ENCODE peak calls at places on chromosomes 2 and 18, in four cellular contexts. U is Calu3; T is stimulated activated naive B cell treated with anti-CD40 and anti-IgM and Interleukin-4, amounts not matched to agents 10 μg/mL and 1 μg/mL and 100 μg/mL, for 72 hours; G is left colon. Y is an unnamed sample.

GRCh38 chr2:199465988-199466703 is 8.4 kb upstream of the SATB2 start:
- DNase-seq in U (no peak), T (no peak), G (no peak), Y (no peak)

GRCh38 chr18:61753373-61753772 is 139.4 kb downstream of the RNF152 start:
- DNase-seq in U (no peak), G (no peak), T (no peak), Y (no peak)

GRCh38 chr2:28142403-28142802 is 250.3 kb upstream of the FOSL2 start:
- DNase-seq in T (no peak), U (no peak), G (no peak), Y (no peak)

GRCh38 chr2:119693967-119694366 is 15.0 kb downstream of the TMEM177 start:
- DNase-seq in U (no peak), G (no peak), T (no peak), Y (no peak)

GRCh38 chr2:54572636-54573531 is 116.8 kb downstream of the SPTBN1 start:
- DNase-seq in G (no peak), U (no peak), T (no peak), Y (no peak)

GRCh38 chr2:9001229-9001628 is 2.3 kb downstream of the MBOAT2 start:
- DNase-seq in G (peak), U (peak), T (no peak), Y (no peak)

GRCh38 chr2:27407798-27408491 is 1.4 kb downstream of the PPM1G start:
- DNase-seq in T (no peak), G (no peak), U (peak), Y (no peak)

GRCh38 chr2:150548527-150548926 is 61.1 kb upstream of the RND3 start:
- DNase-seq in U (no peak), G (no peak), T (no peak), Y (no peak)

GRCh38 chr2:159558479-159558878 is 57.9 kb downstream of the BAZ2B start:
- DNase-seq in U (no peak), G (no peak), T (no peak), Y (no peak)

GRCh38 chr2:212176151-212176550 is 362.5 kb downstream of the ERBB4 start:
- DNase-seq in G (no peak), T (no peak), U (no peak), Y (no peak)

GRCh38 chr18:50819727-50820378 is at the start of gene MRO:
- DNase-seq in U (peak), G (peak), T (peak), Y (peak)

GRCh38 chr2:230441188-230441897 is 25.3 kb downstream of the SP100 start:
- DNase-seq in U (no peak), T (no peak), G (no peak), Y (no peak)

GRCh38 chr2:33491685-33492084 is 15.2 kb downstream of the RASGRP3 start:
- DNase-seq in T (no peak), G (no peak), U (no peak), Y (no peak)

GRCh38 chr2:117832905-117833613 is 18.6 kb downstream of the DDX18 start:
- DNase-seq in U (no peak), G (no peak), T (no peak), Y (no peak)

GRCh38 chr2:101818531-101819451 is 121.3 kb downstream of the MAP4K4 start:
- DNase-seq in T (no peak), G (no peak), U (no peak), Y (no peak)

GRCh38 chr2:1400943-1401735 is 12.1 kb upstream of the TPO start:
- DNase-seq in T (peak), G (no peak), U (no peak), Y (no peak)

GRCh38 chr2:2799151-2799697 is 468.1 kb upstream of the MYT1L start:
- DNase-seq in T (no peak), U (no peak), G (no peak), Y (no peak)

GRCh38 chr2:44479127-44479887 is 117.6 kb downstream of the CAMKMT start:
- DNase-seq in G (no peak), U (peak), T (peak), Y (no peak)

GRCh38 chr2:76170856-76171255 is 460.1 kb upstream of the GCFC2 start:
- DNase-seq in G (no peak), U (no peak), T (no peak), Y (no peak)

GRCh38 chr2:18677280-18677679 is 87.9 kb upstream of the NT5C1B start:
- DNase-seq in G (no peak), U (no peak), T (no peak), Y (no peak)

GRCh38 chr2:231590614-231591013 is 2.0 kb upstream of the TEX44 start:
- DNase-seq in U (no peak), T (no peak), G (no peak), Y (peak)

GRCh38 chr2:232988444-232988843 is 24.6 kb downstream of the NGEF start:
- DNase-seq in T (no peak), U (peak), G (peak), Y (peak)

GRCh38 chr2:29663266-29663665 is 258.1 kb downstream of the ALK start:
- DNase-seq in U (no peak), G (no peak), T (no peak), Y (no peak)

GRCh38 chr18:8942021-8942908 is 160.2 kb upstream of the NDUFV2 start:
- DNase-seq in T (no peak), U (no peak), G (no peak), Y (no peak)

GRCh38 chr2:20049631-20050030 is 1.8 kb downstream of the LAPTM4A start:
- DNase-seq in U (no peak), T (no peak), G (no peak), Y (no peak)

GRCh38 chr18:41938445-41938844 is 16.6 kb upstream of the PIK3C3 start:
- DNase-seq in T (no peak), U (no peak), G (no peak), Y (no peak)

GRCh38 chr18:76445741-76446232 is 49.3 kb downstream of the ZNF516 start:
- DNase-seq in T (no peak), U (no peak), G (no peak), Y (no peak)

GRCh38 chr18:68428026-68428425 is 286.9 kb downstream of the TMX3 start:
- DNase-seq in G (no peak), U (peak), T (no peak), Y (no peak)

GRCh38 chr18:54690198-54690597 is 99.2 kb downstream of the DYNAP start:
- DNase-seq in U (no peak), T (no peak), G (no peak), Y (no peak)

GRCh38 chr2:73920577-73921545 is 5.8 kb upstream of the DGUOK start:
- DNase-seq in G (peak), U (peak), T (no peak), Y (peak)

GRCh38 chr2:18178736-18179349 is 300.4 kb downstream of the KCNS3 start:
- DNase-seq in T (peak), U (peak), G (no peak), Y (peak)

Y was measured in stomach.